ENCODE peak calls at places on chromosomes 2 and 18, in ten cellular contexts. K is PC-3, N is right cardiac atrium, W is A549, Y is GM23248, P is lung, G is brain microvascular endothelial cell, T is H9, I is cardiac muscle cell, H is body of pancreas. J is an unnamed sample.

GRCh38 chr2:206733341-206733740 is 15.1 kb upstream of the DYTN start:
- DNase-seq in K (no peak), N (no peak), W (no peak), Y (no peak), P (no peak), G (no peak), T (no peak), I (no peak), H (no peak), J (no peak)

GRCh38 chr2:20446280-20446916 is 476 bp upstream of the RHOB start:
- DNase-seq in K (no peak), N (peak; percentile 71), W (no peak), Y (no peak), P (no peak), G (peak; percentile 24), T (no peak), I (no peak), H (no peak), J (no peak)

GRCh38 chr18:26468931-26469340 is 79.4 kb downstream of the KCTD1 start:
- DNase-seq in K (peak; percentile 42), N (no peak), W (peak; percentile 65), Y (no peak), P (no peak), G (no peak), T (peak; percentile 76), I (no peak), H (peak; percentile 38), J (no peak)

GRCh38 chr2:134773372-134774073 is 54.7 kb upstream of the TMEM163 start:
- DNase-seq in K (no peak), N (no peak), W (no peak), Y (no peak), P (no peak), G (no peak), T (peak; percentile 70), I (peak; percentile 27), H (peak; percentile 79), J (no peak)

GRCh38 chr2:224847961-224848850 is 132.0 kb upstream of the CCDC195 start:
- DNase-seq in K (peak; percentile 76), N (peak; percentile 67), W (peak; percentile 64), Y (peak; percentile 73), P (peak; percentile 40), G (peak; percentile 58), T (no peak), I (peak; percentile 95), H (peak; percentile 49), J (no peak)

GRCh38 chr2:43163365-43163715 is 63.1 kb downstream of the ZFP36L2 start:
- DNase-seq in K (no peak), N (no peak), W (no peak), Y (no peak), P (no peak), G (no peak), T (no peak), I (no peak), H (no peak), J (no peak)

GRCh38 chr2:207483477-207483876 is 46.3 kb upstream of the CREB1 start:
- DNase-seq in K (no peak), N (no peak), W (peak; percentile 19), Y (no peak), P (no peak), G (peak; percentile 65), T (no peak), I (no peak), H (no peak), J (no peak)

GRCh38 chr2:152047826-152048476 is 50.9 kb downstream of the CACNB4 start:
- DNase-seq in K (peak; percentile 21), N (no peak), W (no peak), Y (peak; percentile 38), P (no peak), G (no peak), T (no peak), I (no peak), H (no peak), J (no peak)

GRCh38 chr2:240960309-240960962 is 38.0 kb upstream of the SNED1 start:
- DNase-seq in K (no peak), N (peak; percentile 94), W (no peak), Y (no peak), P (peak; percentile 61), G (no peak), T (peak; percentile 22), I (peak; percentile 82), H (peak; percentile 61), J (no peak)

GRCh38 chr18:61333271-61333745 is at the start of gene CDH20:
- DNase-seq in K (no peak), N (no peak), W (no peak), Y (no peak), P (no peak), G (no peak), T (peak; percentile 72), I (peak; percentile 5), H (no peak), J (no peak)

GRCh38 chr2:233049194-233049761 is 10.9 kb upstream of the INPP5D start:
- DNase-seq in K (peak; percentile 87), N (no peak), W (no peak), Y (no peak), P (no peak), G (no peak), T (no peak), I (no peak), H (no peak), J (peak; percentile 12)

GRCh38 chr2:99422599-99422998 is 67.2 kb downstream of the REV1 start:
- DNase-seq in K (no peak), N (no peak), W (no peak), Y (no peak), P (no peak), G (no peak), T (no peak), I (no peak), H (no peak), J (no peak)
- H3K27ac ChIP-seq in K (no peak overlapping the region), N (no peak overlapping the region), W (no peak overlapping the region), Y (no peak overlapping the region), P (peak overlapping the region; percentile 28), G (no peak overlapping the region), T (no peak overlapping the region), I (peak overlapping the region; percentile 73), H (no peak overlapping the region), J (no peak overlapping the region)

DNA sequence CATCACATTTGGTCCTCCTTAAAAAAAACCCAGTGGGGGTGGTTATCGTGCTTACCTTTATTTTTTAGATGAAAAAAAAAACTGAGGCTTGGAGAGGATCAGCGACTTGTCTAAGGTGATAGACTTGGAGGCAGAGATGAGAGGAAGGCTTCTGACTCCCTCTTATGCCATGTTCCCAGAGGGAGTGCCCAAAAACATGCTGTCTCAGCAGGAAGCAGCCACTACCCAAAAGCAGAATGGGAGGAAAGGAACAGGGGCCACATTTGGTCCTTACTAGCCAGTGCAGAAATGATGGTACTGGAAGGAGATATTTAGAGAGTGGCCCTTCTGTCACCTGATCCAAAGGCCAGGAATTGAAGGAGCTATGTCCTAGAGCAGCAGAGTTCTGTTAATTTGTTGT is 118.4 kb downstream of the B3GNT2 start:
- DNase-seq in K (no peak), N (no peak), W (no peak), Y (no peak), P (no peak), G (no peak), T (no peak), I (no peak), H (no peak), J (no peak)
- H3K27ac ChIP-seq in K (no peak overlapping the region), N (no peak overlapping the region), W (no peak overlapping the region), Y (no peak overlapping the region), P (no peak overlapping the region), G (no peak overlapping the region), T (no peak overlapping the region), I (no peak overlapping the region), H (no peak overlapping the region), J (no peak overlapping the region)

DNA sequence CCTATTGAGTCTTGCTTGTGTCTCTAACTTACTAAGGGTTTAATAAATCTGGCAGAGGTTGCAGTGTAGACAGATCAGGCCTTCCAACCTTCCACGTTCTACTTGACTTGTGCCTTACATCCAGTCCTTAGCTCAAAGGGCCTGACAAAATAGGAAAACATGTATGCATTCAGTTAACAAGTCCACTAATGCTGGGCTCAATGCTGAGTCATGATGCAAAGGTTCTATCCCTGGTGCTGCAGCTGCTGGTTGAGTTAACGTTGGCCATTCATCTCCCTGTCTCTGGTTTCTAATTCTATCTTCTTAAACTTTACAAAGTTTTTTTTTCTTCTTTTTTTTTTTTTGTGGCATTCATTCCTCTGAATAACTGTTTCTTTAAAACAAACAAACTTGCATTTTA is 46.3 kb upstream of the ITGB6 start:
- DNase-seq in K (no peak), N (no peak), W (peak; percentile 48), Y (no peak), P (no peak), G (no peak), T (no peak), I (no peak), H (no peak), J (no peak)
- H3K27ac ChIP-seq in K (no peak overlapping the region), N (no peak overlapping the region), W (peak overlapping the region; percentile 61), Y (no peak overlapping the region), P (no peak overlapping the region), G (no peak overlapping the region), T (no peak overlapping the region), I (no peak overlapping the region), H (no peak overlapping the region), J (no peak overlapping the region)

DNA sequence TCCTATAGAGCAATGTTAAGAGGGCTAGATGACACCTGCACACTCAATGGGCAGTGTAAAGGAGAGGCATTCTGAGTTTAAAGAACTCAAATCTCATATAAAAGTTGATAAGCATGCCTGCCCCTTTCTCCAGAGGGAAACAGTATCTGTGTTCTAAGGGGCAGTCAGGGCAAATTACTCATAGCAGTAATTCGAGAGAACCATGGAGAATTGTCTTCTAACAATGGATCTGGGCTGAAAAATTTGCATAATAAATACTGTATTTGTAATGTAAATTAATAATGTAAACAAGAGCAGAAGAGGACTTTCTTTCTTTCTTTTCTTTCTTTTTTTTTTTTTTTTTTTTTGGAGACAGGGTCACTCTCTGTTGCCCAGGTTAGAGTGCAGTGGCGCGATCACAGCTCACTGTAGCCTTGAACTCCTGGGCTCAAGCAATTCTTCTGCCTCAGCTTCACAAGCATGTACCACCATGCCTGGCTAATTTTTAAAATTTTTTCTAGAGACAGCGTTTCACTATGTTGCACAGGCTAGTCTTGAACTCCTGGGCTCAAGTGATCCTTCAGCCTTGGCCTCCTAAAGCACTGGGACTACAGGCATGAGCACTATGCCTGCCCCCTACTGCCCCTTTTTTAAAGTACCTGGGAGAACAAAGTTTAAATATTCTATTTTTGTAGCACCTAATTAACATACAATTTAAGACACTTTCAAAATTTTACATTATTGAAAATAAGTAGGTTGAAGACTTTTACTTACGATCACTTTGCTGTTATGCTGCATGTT is 70.6 kb downstream of the OTX1 start:
- DNase-seq in K (no peak), N (no peak), W (peak; percentile 4), Y (no peak), P (no peak), G (no peak), T (peak; percentile 31), I (no peak), H (no peak), J (no peak)
- H3K27ac ChIP-seq in K (no peak overlapping the region), N (no peak overlapping the region), W (no peak overlapping the region), Y (no peak overlapping the region), P (no peak overlapping the region), G (no peak overlapping the region), T (no peak overlapping the region), I (no peak overlapping the region), H (no peak overlapping the region), J (no peak overlapping the region)